ENCODE peak calls at places on chromosomes 6 and 20, in seven cellular contexts. W, C, Q, N, L, U and F are unnamed samples.
A peak's percentile ranks its signal among the peaks of the same experiment; 100 is the strongest.

GRCh38 chr6:21078497-21078896 is 515.1 kb upstream of the SOX4 start:
- DNase-seq in Q (no peak), U (no peak), C (no peak), N (no peak), W (no peak), L (no peak), F (no peak)

GRCh38 chr6:105001063-105001462 is 44.2 kb downstream of the LIN28B start:
- DNase-seq in C (no peak), N (no peak), Q (no peak), L (no peak), U (no peak), W (no peak), F (no peak)

GRCh38 chr20:32560989-32561830 is 23.9 kb downstream of the NOL4L start:
- DNase-seq in W (no peak), L (no peak), Q (no peak), C (no peak), N (no peak), U (no peak), F (no peak)

GRCh38 chr6:150324044-150324443 is 44.8 kb upstream of the IYD start:
- DNase-seq in U (no peak), C (no peak), Q (no peak), W (no peak), N (peak; percentile 27), L (no peak), F (no peak)

GRCh38 chr6:22722913-22723312 is 153.5 kb downstream of the HDGFL1 start:
- DNase-seq in W (no peak), L (no peak), N (no peak), Q (no peak), C (no peak), U (no peak), F (no peak)

GRCh38 chr6:126302191-126302590 is 37.7 kb upstream of the CENPW start:
- DNase-seq in C (no peak), N (no peak), U (no peak), W (no peak), L (no peak), Q (no peak), F (no peak)

GRCh38 chr20:45067558-45067957 is 33.4 kb downstream of the KCNS1 start:
- DNase-seq in W (no peak), L (no peak), C (no peak), U (peak; percentile 50), Q (no peak), N (peak; percentile 14), F (no peak)

GRCh38 chr20:45771182-45771759 is 20.4 kb downstream of the WFDC3 start:
- DNase-seq in U (peak; percentile 65), N (peak; percentile 89), L (peak; percentile 65), W (no peak), Q (peak; percentile 87), C (peak; percentile 89), F (no peak)

DNA sequence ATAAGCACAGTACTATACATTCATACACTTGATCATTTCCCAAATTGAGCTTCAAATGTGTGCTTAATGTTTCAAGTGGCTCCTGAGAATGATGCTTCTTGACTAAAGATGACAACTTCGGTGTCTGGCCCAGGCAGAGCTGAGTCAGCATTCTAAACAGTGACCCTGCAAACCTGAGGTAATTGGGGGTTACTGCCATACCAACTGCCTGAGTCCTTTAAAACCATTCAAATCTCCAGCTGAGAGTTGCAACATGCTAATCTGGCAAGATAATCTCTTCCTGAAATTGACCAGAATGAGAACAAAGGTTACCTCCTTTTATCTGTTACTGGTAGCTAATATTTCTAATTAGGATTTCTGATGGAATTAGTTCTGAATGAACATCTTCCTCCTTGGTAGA is 8.2 kb downstream of the BACH2 start:
- DNase-seq in C (no peak), Q (no peak), W (no peak), N (no peak), L (no peak), U (no peak), F (no peak)
- TF ChIP-seq CTCF in C (no peak), Q (no peak), W (no peak), N (no peak), L (no peak), U (no peak), F (no peak)

GRCh38 chr6:142822882-142823578 is 121.9 kb downstream of the HIVEP2 start:
- DNase-seq in L (no peak), W (no peak), Q (peak; percentile 73), U (no peak), C (no peak), N (peak; percentile 48), F (no peak)
- TF ChIP-seq CTCF in L (no peak), W (peak; percentile 23), Q (peak; percentile 97), U (peak; percentile 51), C (no peak), N (peak; percentile 57), F (no peak)

GRCh38 chr6:1893470-1894130 is 283.9 kb downstream of the FOXC1 start:
- DNase-seq in Q (no peak), C (no peak), W (no peak), U (no peak), N (peak; percentile 21), L (no peak), F (no peak)
- TF ChIP-seq CTCF in Q (peak; percentile 32), C (no peak), W (peak; percentile 21), U (peak; percentile 79), N (peak; percentile 42), L (no peak), F (peak; percentile 9)

DNA sequence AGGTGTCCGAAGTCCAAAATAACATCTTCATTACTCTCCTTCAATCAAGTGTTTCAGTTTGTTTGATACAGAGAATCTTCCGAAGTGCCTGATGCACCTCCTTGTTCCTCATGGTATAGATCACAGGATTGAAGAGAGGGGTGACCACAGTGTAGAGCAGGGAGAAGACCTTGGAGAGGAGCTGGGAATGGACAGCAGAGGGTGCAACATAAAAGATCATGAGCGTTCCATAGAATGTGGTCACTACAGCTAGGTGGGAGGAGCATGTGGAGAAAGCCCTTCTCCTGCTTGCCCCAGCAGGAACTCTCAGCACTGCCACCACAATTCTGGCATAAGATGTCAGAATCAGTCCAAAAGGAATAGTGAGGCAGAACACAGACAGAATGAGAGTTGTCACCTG is 11.9 kb downstream of the OR12D1 start:
- DNase-seq in U (no peak), N (no peak), W (no peak), Q (peak; percentile 23), L (no peak), C (no peak), F (no peak)
- TF ChIP-seq CTCF in U (no peak), N (no peak), W (no peak), Q (peak; percentile 14), L (no peak), C (no peak), F (no peak)

GRCh38 chr20:40175296-40175695 is 513.7 kb downstream of the MAFB start:
- DNase-seq in Q (no peak), W (no peak), L (no peak), U (no peak), N (no peak), C (no peak), F (no peak)
- TF ChIP-seq CTCF in Q (no peak), W (no peak), L (no peak), U (no peak), N (no peak), C (no peak), F (no peak)